ENCODE peak calls at places on chromosomes 6 and 20, in seven cellular contexts. F, S, J, V, Y, O and A are unnamed samples.

GRCh38 chr6:137405806-137406205 is 88.4 kb downstream of the OLIG3 start:
- DNase-seq in F (no peak), S (no peak), J (no peak), V (no peak), Y (no peak), O (no peak), A (no peak)

GRCh38 chr6:37646097-37646864 is 51.4 kb downstream of the MDGA1 start:
- DNase-seq in F (no peak), S (no peak), J (no peak), V (no peak), Y (no peak), O (no peak), A (no peak)

GRCh38 chr20:41172296-41173140 is 35.2 kb downstream of the PLCG1 start:
- DNase-seq in F (no peak), S (no peak), J (no peak), V (no peak), Y (peak; percentile 53), O (peak; percentile 19), A (no peak)

GRCh38 chr20:9112541-9113515 is 43.9 kb downstream of the PLCB4 start:
- DNase-seq in F (no peak), S (no peak), J (peak; percentile 48), V (peak; percentile 78), Y (no peak), O (peak; percentile 43), A (peak; percentile 47)

GRCh38 chr6:11527274-11527870 is 10.2 kb upstream of the TMEM170B start:
- DNase-seq in F (no peak), S (no peak), J (no peak), V (no peak), Y (no peak), O (no peak), A (no peak)

GRCh38 chr20:62136283-62137091 is 6.7 kb downstream of the PSMA7 start:
- DNase-seq in F (no peak), S (no peak), J (peak; percentile 67), V (peak; percentile 57), Y (peak; percentile 75), O (peak; percentile 61), A (no peak)

GRCh38 chr20:38121741-38122140 is 43.3 kb downstream of the TGM2 start:
- DNase-seq in F (no peak), S (no peak), J (no peak), V (no peak), Y (peak; percentile 50), O (peak; percentile 7), A (no peak)

GRCh38 chr6:31634131-31634530 is 13.6 kb downstream of the PRRC2A start:
- DNase-seq in F (no peak), S (no peak), J (no peak), V (peak; percentile 69), Y (no peak), O (no peak), A (no peak)

GRCh38 chr20:46275091-46275490 is 33.2 kb downstream of the CDH22 start:
- DNase-seq in F (no peak), S (no peak), J (peak; percentile 73), V (no peak), Y (no peak), O (no peak), A (no peak)

GRCh38 chr6:118325220-118325860 is 222.8 kb upstream of the PLN start:
- DNase-seq in F (no peak), S (no peak), J (no peak), V (peak; percentile 51), Y (peak; percentile 74), O (peak; percentile 29), A (no peak)

GRCh38 chr6:88577461-88577860 is 386.0 kb downstream of the RNGTT start:
- DNase-seq in F (no peak), S (no peak), J (no peak), V (no peak), Y (no peak), O (no peak), A (no peak)

GRCh38 chr6:65289491-65289890 is 417.5 kb downstream of the EYS start:
- DNase-seq in F (no peak), S (no peak), J (no peak), V (no peak), Y (no peak), O (no peak), A (no peak)

GRCh38 chr20:33789109-33789857 is 21.9 kb upstream of the CHMP4B start:
- DNase-seq in F (no peak), S (no peak), J (no peak), V (peak; percentile 97), Y (peak; percentile 99), O (peak; percentile 31), A (peak; percentile 76)

GRCh38 chr20:38049800-38050199 is 16.3 kb downstream of the RPRD1B start:
- DNase-seq in F (no peak), S (no peak), J (no peak), V (peak; percentile 91), Y (peak; percentile 92), O (no peak), A (no peak)

GRCh38 chr6:169990095-169991030 is 238.9 kb downstream of the ERMARD start:
- DNase-seq in F (no peak), S (no peak), J (no peak), V (no peak), Y (peak; percentile 37), O (peak; percentile 28), A (no peak)

GRCh38 chr6:151690768-151691562 is 116.5 kb upstream of the ESR1 start:
- DNase-seq in F (no peak), S (no peak), J (no peak), V (peak; percentile 39), Y (no peak), O (no peak), A (no peak)

GRCh38 chr6:33816911-33817310 is 13.1 kb upstream of the MLN start:
- DNase-seq in F (no peak), S (no peak), J (no peak), V (no peak), Y (no peak), O (no peak), A (no peak)

GRCh38 chr6:127367023-127367375 is 23.6 kb upstream of the ECHDC1 start:
- DNase-seq in F (no peak), S (no peak), J (no peak), V (no peak), Y (no peak), O (no peak), A (no peak)

GRCh38 chr6:39891976-39892375 is 42.3 kb downstream of the MOCS1 start:
- DNase-seq in F (no peak), S (no peak), J (no peak), V (no peak), Y (no peak), O (no peak), A (peak; percentile 14)